ENCODE peak calls at places on chromosome 4, in four cellular contexts. W is testis, Q is left lung, O is tibial nerve. U is an unnamed sample.

GRCh38 chr4:79848329-79848728 is 224.7 kb downstream of the ANTXR2 start:
- DNase-seq in W (no peak), Q (no peak), O (no peak), U (no peak)

GRCh38 chr4:184417802-184418511 is 56.4 kb downstream of the IRF2 start:
- DNase-seq in W (no peak), Q (no peak), O (no peak), U (no peak)

GRCh38 chr4:181870326-181870725 is 372.9 kb upstream of the TENM3 start:
- DNase-seq in W (no peak), Q (no peak), O (no peak), U (no peak)

GRCh38 chr4:24067781-24068193 is 177.9 kb upstream of the PPARGC1A start:
- DNase-seq in W (no peak), Q (no peak), O (peak), U (peak)

GRCh38 chr4:25654031-25654970 is 1.4 kb upstream of the SLC34A2 start:
- DNase-seq in W (no peak), Q (no peak), O (no peak), U (no peak)

GRCh38 chr4:79141530-79141929 is 184.3 kb downstream of the NAA11 start:
- DNase-seq in W (no peak), Q (no peak), O (no peak), U (no peak)

GRCh38 chr4:159823743-159824142 is 720.9 kb downstream of the RAPGEF2 start:
- DNase-seq in W (no peak), Q (no peak), O (no peak), U (no peak)

GRCh38 chr4:40046311-40046980 is 10.2 kb upstream of the N4BP2 start:
- DNase-seq in W (no peak), Q (peak), O (peak), U (no peak)

GRCh38 chr4:62457356-62457755 is 1257.2 kb downstream of the ADGRL3 start:
- DNase-seq in W (no peak), Q (no peak), O (no peak), U (no peak)

GRCh38 chr4:72313121-72313520 is 255.9 kb downstream of the ADAMTS3 start:
- DNase-seq in W (no peak), Q (no peak), O (no peak), U (no peak)

GRCh38 chr4:140567722-140568121 is 1.0 kb downstream of the UCP1 start:
- DNase-seq in W (peak), Q (no peak), O (no peak), U (peak)
- H3K4me3 ChIP-seq in W (no peak), Q (no peak), O (peak), U (peak)

DNA sequence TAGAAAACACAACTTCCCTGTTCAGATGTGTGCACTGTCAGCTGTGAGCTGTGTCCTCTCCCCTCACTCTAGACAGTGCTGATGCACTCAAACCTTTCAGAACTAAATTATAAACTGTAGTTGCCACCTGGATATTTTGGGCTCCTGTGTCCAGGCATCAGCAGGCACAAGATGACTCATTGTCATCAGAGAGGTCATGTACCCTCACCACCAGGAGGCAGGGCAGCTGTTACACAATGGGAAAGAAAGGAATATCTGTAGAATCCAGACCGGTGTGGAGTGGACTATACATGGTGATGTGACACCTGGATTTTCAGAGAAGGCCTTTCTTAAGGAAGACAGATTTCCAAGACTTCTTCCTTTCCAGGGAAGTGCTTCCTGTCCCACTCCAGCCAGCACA is 854.4 kb upstream of the AGA start:
- DNase-seq in W (no peak), Q (no peak), O (no peak), U (no peak)
- TF ChIP-seq CTCF in W (no peak), Q (no peak), O (no peak), U (no peak)

DNA sequence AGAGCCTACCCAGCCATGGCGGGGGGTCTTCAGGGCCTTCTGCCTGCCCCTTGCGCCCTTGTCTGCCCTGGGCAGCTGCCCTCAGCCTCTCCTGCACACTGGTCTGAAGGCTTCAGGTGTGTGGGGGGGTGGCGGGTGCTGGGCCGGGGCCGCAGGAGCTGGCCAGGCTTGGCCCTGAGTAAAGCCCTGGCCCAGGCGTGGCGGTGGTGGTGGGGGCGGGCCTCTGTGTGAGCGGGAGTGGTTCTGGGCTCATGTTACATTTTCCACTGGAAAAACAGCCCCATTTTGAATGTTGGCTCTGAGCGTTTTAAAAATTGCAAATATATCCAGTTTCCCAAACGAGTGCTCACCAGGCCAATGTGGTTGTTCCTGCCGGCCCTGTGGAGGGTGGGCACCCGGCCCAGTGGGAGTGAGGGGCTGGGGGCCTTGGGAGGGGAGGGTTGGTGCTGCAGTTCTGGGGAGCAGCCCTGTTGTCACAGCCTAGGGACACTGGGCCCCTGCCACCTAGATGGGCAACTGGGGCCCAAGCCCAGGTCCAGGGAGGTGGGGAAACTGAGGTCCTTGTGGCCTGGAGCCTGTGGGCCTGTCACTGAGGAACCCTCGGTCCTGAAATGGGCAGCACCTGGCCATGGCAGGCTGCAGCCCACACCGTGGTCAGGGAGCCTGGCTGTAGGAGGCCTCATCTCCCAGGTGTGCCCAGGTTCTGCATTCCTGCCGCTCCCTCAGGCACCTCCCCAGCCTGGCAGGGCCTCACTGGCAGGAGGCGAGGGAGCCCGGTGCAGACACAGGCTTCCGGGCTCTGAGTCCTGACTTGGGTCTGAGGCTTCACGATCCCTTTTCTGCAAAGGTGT is 28.3 kb downstream of the FGFRL1 start:
- DNase-seq in W (no peak), Q (peak), O (no peak), U (no peak)
- H3K4me3 ChIP-seq in W (no peak), Q (no peak), O (no peak), U (no peak)

GRCh38 chr4:87060957-87061356 is 126.1 kb downstream of the AFF1 start:
- DNase-seq in W (no peak), Q (no peak), O (no peak), U (no peak)

GRCh38 chr4:87056884-87057283 is 122.1 kb downstream of the AFF1 start:
- DNase-seq in W (no peak), Q (no peak), O (no peak), U (no peak)

GRCh38 chr4:87055340-87055739 is 120.5 kb downstream of the AFF1 start:
- DNase-seq in W (no peak), Q (no peak), O (no peak), U (no peak)

GRCh38 chr4:87057835-87058234 is 123.0 kb downstream of the AFF1 start:
- DNase-seq in W (no peak), Q (peak), O (no peak), U (no peak)

DNA sequence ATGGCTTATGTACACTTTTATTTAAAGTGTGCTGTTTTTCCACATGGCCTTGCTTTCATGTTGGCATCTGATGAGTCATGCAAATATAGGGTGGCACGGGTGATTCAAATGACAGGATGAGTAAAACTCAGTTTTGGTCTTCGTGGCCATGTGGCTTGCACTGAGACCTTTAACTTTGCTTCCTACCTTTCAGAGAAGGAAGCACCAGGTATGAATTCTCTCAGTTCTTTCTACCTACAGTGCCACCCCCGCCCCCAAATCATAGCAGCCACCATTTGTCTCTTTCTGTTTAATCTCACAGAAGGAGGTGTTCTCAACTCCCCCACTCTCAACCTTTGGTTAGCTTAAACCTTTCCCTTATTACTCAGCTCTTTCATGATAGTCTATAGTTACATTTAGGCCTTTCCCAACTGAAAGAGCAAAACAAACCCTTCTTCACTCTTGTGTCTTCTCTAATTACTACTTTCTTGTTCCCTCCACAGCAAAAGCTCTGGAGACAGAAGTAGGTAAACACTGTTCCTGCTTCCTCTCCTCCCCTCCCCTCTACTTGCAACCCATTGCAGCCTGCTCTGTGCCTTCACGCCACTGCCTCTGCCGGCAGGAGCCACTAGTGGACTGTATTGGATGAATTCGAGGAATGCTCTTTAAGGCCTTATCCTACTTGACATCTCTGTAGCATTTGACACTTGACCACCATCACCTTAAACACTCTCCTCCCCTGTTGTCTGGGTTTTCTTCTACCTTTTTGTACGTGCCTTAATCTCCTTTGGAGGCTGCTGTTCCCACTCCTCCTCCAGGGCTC is 123.7 kb downstream of the AFF1 start:
- DNase-seq in W (no peak), Q (no peak), O (no peak), U (peak)
- TF ChIP-seq CTCF in W (no peak), Q (no peak), O (no peak), U (peak)

GRCh38 chr4:169659736-169660670 is 39.6 kb downstream of the CLCN3 start:
- DNase-seq in W (peak), Q (peak), O (peak), U (peak)

GRCh38 chr4:169663402-169663801 is 43.0 kb downstream of the CLCN3 start:
- DNase-seq in W (no peak), Q (no peak), O (no peak), U (no peak)

GRCh38 chr4:169658970-169659735 is 38.8 kb downstream of the CLCN3 start:
- DNase-seq in W (no peak), Q (no peak), O (no peak), U (no peak)

GRCh38 chr4:169662226-169662625 is 41.8 kb downstream of the CLCN3 start:
- DNase-seq in W (no peak), Q (no peak), O (no peak), U (no peak)

DNA sequence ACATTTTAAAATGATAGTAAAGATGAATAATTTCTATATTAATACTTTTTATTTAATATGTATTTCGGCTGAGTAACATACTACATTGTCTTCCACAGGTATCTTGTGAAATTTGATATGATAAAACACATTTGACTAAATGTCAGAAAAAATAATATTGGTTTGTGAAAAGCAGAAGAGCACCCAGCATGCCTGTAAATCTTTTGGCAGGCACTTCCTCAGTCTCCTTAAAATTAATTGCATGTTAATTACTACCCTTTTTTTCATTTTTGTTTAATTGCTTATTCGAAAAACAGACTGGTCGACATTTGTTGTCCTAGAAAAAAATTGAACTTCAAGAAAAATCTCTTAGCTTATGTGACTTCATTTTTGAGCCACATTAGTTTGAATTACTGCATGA is 40.6 kb downstream of the CLCN3 start:
- DNase-seq in W (no peak), Q (no peak), O (no peak), U (no peak)
- H3K4me3 ChIP-seq in W (peak), Q (no peak), O (peak), U (peak)

DNA sequence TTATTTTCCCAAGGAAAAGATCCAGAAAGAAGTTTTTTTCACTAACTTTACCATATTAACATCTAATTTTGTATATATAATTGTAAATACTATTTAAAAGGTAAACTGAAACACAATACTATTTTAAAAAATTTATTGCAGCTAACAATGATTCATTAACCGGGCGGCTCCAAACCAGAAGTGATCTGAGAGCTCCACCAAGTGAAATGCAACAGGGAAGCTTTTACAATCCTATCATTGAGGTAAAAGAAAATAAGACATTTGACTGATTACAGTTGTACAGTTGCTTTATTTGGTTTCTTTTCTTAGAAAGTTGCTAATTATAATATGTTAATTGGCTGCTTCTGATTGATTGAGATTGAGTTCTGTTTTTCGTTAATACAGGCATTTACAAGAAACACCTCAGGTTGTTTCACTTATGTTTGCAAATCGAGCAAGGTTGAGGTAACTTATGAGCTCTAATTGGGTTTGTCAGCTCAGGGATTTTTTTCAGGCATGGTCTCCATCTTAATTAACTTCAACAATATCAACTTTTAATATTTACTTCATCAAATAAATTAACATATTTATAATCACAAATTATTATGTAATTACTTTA is 220.2 kb upstream of the UGT8 start:
- DNase-seq in W (no peak), Q (no peak), O (no peak), U (no peak)
- TF ChIP-seq CTCF in W (no peak), Q (no peak), O (no peak), U (no peak)

GRCh38 chr4:148216866-148217814 is 225.1 kb downstream of the NR3C2 start:
- DNase-seq in W (no peak), Q (no peak), O (no peak), U (no peak)
- H3K4me3 ChIP-seq in W (no peak), Q (no peak), O (peak), U (no peak)